ENCODE peak calls at places on chromosomes 12 and 14, in four cellular contexts. V is left lung, F is fibroblast of mammary gland, N is choroid plexus epithelial cell. X is an unnamed sample.

GRCh38 chr12:62426095-62426488 is 40.5 kb upstream of the MON2 start:
- DNase-seq in V (no peak), F (peak), N (peak), X (peak)

GRCh38 chr12:98955284-98955683 is 310.2 kb downstream of the APAF1 start:
- DNase-seq in N (peak), V (no peak), F (peak), X (no peak)

GRCh38 chr12:104478396-104479140 is 21.8 kb downstream of the CHST11 start:
- DNase-seq in F (no peak), V (no peak), N (peak), X (no peak)

GRCh38 chr12:62191747-62192485 is 68.3 kb upstream of the USP15 start:
- DNase-seq in V (peak), F (peak), N (peak), X (peak)

GRCh38 chr14:37901978-37902377 is 305.7 kb upstream of the SSTR1 start:
- DNase-seq in V (no peak), N (peak), F (peak), X (peak)

GRCh38 chr12:47636908-47637780 is 68.7 kb downstream of the RPAP3 start:
- DNase-seq in F (peak), V (no peak), N (peak), X (peak)

GRCh38 chr12:126036348-126036747 is 971.1 kb downstream of the AACS start:
- DNase-seq in N (no peak), F (no peak), V (no peak), X (no peak)

GRCh38 chr12:34033628-34034296 is 11.5 kb downstream of the ALG10 start:
- DNase-seq in N (peak), F (peak), V (no peak), X (peak)

GRCh38 chr12:20183563-20183962 is 184.8 kb upstream of the PDE3A start:
- DNase-seq in N (peak), V (no peak), F (peak), X (peak)

GRCh38 chr12:116556964-116557706 is 2.0 kb upstream of the MAP1LC3B2 start:
- DNase-seq in F (no peak), V (no peak), N (peak), X (peak)

DNA sequence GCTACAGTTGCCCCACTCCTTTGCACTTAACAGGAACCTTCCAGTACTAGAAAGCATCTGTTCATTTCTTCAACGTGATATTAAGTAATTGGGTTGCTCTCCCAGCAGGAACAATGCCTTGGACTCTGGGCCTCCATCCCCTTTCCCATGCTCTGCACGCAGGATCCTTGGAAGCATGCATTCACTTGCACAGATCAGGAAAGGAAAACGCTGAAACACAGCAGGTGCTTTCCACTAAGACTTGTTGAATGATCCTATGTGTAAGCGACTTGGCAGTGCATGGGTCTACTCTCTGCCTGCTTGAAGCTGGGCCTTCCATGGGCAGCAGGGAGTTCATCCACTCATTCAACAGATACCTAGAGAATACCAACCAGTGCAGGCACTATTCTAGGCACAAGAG is 2.3 kb downstream of the LTBP2 start:
- DNase-seq in F (peak), N (peak), V (no peak), X (peak)
- H3K4me3 ChIP-seq in F (peak), N (peak), V (peak), X (peak)

GRCh38 chr12:8867786-8868185 is 45.4 kb downstream of the A2ML1 start:
- DNase-seq in V (no peak), F (no peak), N (no peak), X (no peak)

GRCh38 chr12:8867009-8867408 is 44.6 kb downstream of the A2ML1 start:
- DNase-seq in N (no peak), F (no peak), V (no peak), X (no peak)

GRCh38 chr12:8871067-8871466 is 43.2 kb upstream of the PHC1 start:
- DNase-seq in N (no peak), V (no peak), F (no peak), X (no peak)

GRCh38 chr12:8870591-8870990 is 43.7 kb upstream of the PHC1 start:
- DNase-seq in V (no peak), F (no peak), N (no peak), X (no peak)

GRCh38 chr12:8866429-8866828 is 44.0 kb downstream of the A2ML1 start:
- DNase-seq in F (no peak), V (no peak), N (no peak), X (no peak)
- TF ChIP-seq CTCF in F (no peak), V (no peak), N (no peak), X (no peak)

DNA sequence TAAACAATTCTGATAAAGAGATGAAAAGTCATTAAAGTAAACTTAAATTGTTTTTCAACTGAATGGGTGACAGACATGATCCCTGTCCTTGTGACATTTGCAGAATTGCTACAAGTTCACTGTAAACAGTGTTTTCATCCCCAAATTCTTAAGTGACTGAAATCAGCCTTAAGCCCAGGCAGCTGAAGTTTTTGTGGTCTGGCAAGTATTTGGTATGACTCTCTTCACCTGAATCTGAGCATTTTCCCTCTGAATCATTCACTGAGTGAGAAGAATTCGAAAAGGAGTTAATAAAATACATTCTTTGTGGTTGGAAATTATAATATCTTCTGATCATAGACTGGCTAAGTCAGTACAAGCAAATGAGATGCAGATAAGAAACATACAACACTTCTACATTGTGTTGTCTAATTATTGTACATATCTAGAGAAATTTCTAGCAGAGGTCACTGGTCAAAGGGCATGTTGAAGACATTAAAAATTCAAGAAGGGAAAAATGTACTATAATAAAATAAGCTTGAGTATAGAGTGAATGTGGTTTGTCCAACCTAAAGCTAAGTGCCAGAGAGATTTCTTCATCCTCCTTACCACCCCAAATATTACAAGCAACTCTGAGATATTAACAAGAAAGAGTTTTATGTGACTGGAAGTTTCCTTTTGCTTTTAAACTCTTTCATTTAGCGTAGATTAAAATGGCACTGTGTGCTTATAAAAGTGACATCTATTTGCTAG is 177.8 kb upstream of the DIO2 start:
- DNase-seq in V (no peak), F (peak), N (peak), X (peak)
- H3K4me3 ChIP-seq in V (no peak), F (no peak), N (no peak), X (no peak)

GRCh38 chr14:97301931-97302559 is 504.9 kb downstream of the VRK1 start:
- DNase-seq in N (no peak), F (no peak), V (no peak), X (no peak)

GRCh38 chr14:97298775-97299174 is 501.6 kb downstream of the VRK1 start:
- DNase-seq in N (no peak), V (peak), F (no peak), X (no peak)

GRCh38 chr14:97298331-97298730 is 501.1 kb downstream of the VRK1 start:
- DNase-seq in N (no peak), F (no peak), V (no peak), X (no peak)

GRCh38 chr14:97295108-97295710 is 498.0 kb downstream of the VRK1 start:
- DNase-seq in F (no peak), V (no peak), N (no peak), X (no peak)

GRCh38 chr14:97299661-97300060 is 502.5 kb downstream of the VRK1 start:
- DNase-seq in N (no peak), V (no peak), F (no peak), X (no peak)
- TF ChIP-seq CTCF in N (no peak), V (no peak), F (no peak), X (no peak)

DNA sequence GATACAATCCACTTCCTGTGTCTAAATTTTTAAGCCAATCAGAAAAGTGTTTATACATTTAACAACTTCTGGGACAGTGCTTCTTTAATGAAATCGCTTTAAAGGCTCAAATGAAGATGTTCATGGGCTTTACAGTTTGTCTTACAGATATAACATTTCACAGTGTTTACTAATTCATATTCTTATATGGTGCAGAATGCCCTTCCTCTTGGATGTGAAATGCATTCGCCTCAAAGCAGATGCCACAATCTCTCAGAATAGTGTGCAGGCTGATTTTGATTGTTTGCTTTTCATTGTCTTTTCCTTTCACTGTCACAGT is 200.1 kb upstream of the FOXN3 start:
- DNase-seq in N (no peak), F (no peak), V (no peak), X (no peak)
- H3K4me3 ChIP-seq in N (no peak), F (peak), V (no peak), X (peak)

DNA sequence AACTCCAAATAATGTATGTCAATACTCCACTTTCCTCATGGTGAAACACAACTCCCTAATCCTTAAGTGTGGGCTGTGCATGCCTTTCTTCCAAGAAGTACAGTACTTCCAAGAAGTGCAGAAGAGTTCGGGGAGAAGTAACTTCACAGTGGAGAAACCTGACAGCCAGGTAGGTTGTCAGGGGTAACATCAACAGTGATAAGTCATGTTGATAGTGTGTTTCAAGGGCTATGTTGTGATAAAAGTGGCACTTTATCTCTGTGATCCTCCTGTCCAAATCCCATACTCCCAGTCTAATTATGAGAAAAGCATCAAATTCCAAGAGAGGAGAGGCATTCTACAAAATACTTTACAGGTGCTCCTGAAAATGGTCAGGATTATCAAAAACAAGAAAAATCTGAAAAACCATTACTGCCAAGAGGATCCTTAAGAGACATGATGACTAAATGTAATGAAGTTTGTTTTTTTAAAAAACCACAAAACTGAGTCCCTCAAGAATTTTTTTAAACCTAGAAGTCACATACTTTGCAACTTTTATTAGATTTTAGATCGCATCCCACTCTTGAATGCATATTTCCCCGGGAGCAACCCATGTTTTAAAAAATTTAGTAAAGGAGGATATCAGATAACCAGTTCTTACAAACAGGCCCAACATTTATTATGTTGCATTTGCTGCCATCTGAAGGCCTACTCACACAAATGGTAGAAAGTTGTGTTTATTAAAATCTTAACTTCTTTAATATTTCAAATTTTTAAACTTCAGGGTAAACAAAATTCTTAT is 44.5 kb upstream of the CCT2 start:
- DNase-seq in F (peak), V (no peak), N (peak), X (peak)
- TF ChIP-seq CTCF in F (no peak), V (no peak), N (peak), X (no peak)

X was measured in cardiac fibroblast.